ENCODE peak calls at places on chromosomes 7 and 10, in eight cellular contexts. W, C, P, V, Z, L, R and Q are unnamed samples.

GRCh38 chr10:51729822-51730530 is 30.6 kb upstream of the CSTF2T start:
- DNase-seq in V (no peak), P (no peak), C (no peak), L (no peak), W (no peak), R (no peak), Z (no peak), Q (peak; percentile 19)

GRCh38 chr10:124586142-124586541 is 124.5 kb downstream of the LHPP start:
- DNase-seq in P (no peak), L (no peak), V (no peak), W (peak; percentile 55), Z (no peak), C (no peak), R (no peak), Q (no peak)

GRCh38 chr10:61332506-61332905 is 120.7 kb downstream of the TMEM26 start:
- DNase-seq in P (no peak), W (no peak), V (no peak), Z (no peak), R (no peak), L (no peak), C (no peak), Q (no peak)

GRCh38 chr7:95972554-95972953 is 200.2 kb downstream of the DYNC1I1 start:
- DNase-seq in P (no peak), L (no peak), C (no peak), W (no peak), Z (no peak), R (no peak), V (no peak), Q (no peak)

GRCh38 chr10:72059843-72060822 is 28.2 kb downstream of the SPOCK2 start:
- DNase-seq in L (no peak), V (no peak), C (no peak), W (peak; percentile 54), P (no peak), Z (no peak), R (no peak), Q (no peak)

GRCh38 chr7:1301812-1302310 is 69.2 kb downstream of the UNCX start:
- DNase-seq in Z (no peak), W (no peak), P (no peak), L (no peak), C (no peak), V (no peak), R (no peak), Q (no peak)

GRCh38 chr10:44071479-44071878 is 313.4 kb downstream of the CXCL12 start:
- DNase-seq in R (peak; percentile 3), V (no peak), L (no peak), P (peak; percentile 85), W (no peak), C (no peak), Z (no peak), Q (peak; percentile 87)

GRCh38 chr10:19702215-19702614 is 114.0 kb upstream of the PLXDC2 start:
- DNase-seq in L (no peak), Z (no peak), R (peak; percentile 36), C (no peak), P (no peak), V (peak; percentile 54), W (no peak), Q (peak; percentile 72)

GRCh38 chr10:132469197-132469942 is 68.2 kb upstream of the INPP5A start:
- DNase-seq in P (no peak), V (no peak), R (no peak), C (no peak), W (no peak), Z (no peak), L (no peak), Q (no peak)

GRCh38 chr7:47535033-47535703 is 46.7 kb downstream of the TNS3 start:
- DNase-seq in Z (no peak), V (no peak), P (no peak), L (peak; percentile 56), C (no peak), W (no peak), R (peak; percentile 69), Q (peak; percentile 54)

GRCh38 chr7:131218727-131219128 is 108.9 kb upstream of the MKLN1 start:
- DNase-seq in C (no peak), P (no peak), V (no peak), Z (no peak), R (peak; percentile 26), L (no peak), W (no peak), Q (no peak)

GRCh38 chr10:78545756-78546155 is 512.1 kb downstream of the RPS24 start:
- DNase-seq in L (no peak), W (no peak), V (no peak), R (no peak), C (no peak), P (no peak), Z (no peak), Q (peak; percentile 7)

GRCh38 chr10:114519756-114520288 is 115.5 kb upstream of the AFAP1L2 start:
- DNase-seq in R (no peak), C (no peak), W (no peak), V (peak; percentile 69), Z (no peak), P (no peak), L (no peak), Q (no peak)

GRCh38 chr7:139776486-139777303 is 1.1 kb downstream of the HIPK2 start:
- DNase-seq in C (peak; percentile 48), Z (peak; percentile 47), L (peak; percentile 26), W (peak; percentile 51), V (no peak), R (peak; percentile 69), P (no peak), Q (peak; percentile 65)

GRCh38 chr7:129169705-129170319 is 18.6 kb upstream of the SMO start:
- DNase-seq in W (peak; percentile 58), C (no peak), L (no peak), V (no peak), Z (no peak), R (peak; percentile 3), P (no peak), Q (no peak)

GRCh38 chr10:69541463-69541862 is 31.8 kb downstream of the NEUROG3 start:
- DNase-seq in R (no peak), L (no peak), W (no peak), P (no peak), C (no peak), V (no peak), Z (no peak), Q (no peak)

GRCh38 chr10:80057171-80057570 is 21.3 kb upstream of the TMEM254 start:
- DNase-seq in W (no peak), P (no peak), R (no peak), V (no peak), L (no peak), Z (no peak), C (no peak), Q (no peak)

GRCh38 chr7:129017264-129017663 is 37.6 kb downstream of the TNPO3 start:
- DNase-seq in R (no peak), W (no peak), P (no peak), L (no peak), C (no peak), Z (no peak), V (no peak), Q (no peak)

GRCh38 chr10:4780782-4781181 is 45.2 kb upstream of the AKR1E2 start:
- DNase-seq in Z (no peak), W (no peak), L (no peak), C (no peak), R (peak; percentile 44), P (no peak), V (peak; percentile 48), Q (peak; percentile 48)

GRCh38 chr7:151883872-151884271 is 7.0 kb upstream of the PRKAG2 start:
- DNase-seq in C (no peak), P (no peak), Z (no peak), V (no peak), L (no peak), W (no peak), R (no peak), Q (no peak)

GRCh38 chr7:33726582-33726981 is 178.8 kb upstream of the BMPER start:
- DNase-seq in C (no peak), P (no peak), W (peak; percentile 55), L (peak; percentile 39), V (peak; percentile 48), R (no peak), Z (no peak), Q (no peak)
- H3K4me3 ChIP-seq in C (no peak overlapping the region), P (no peak overlapping the region), W (no peak overlapping the region), L (no peak overlapping the region), V (no peak overlapping the region), R (no peak overlapping the region), Z (no peak overlapping the region), Q (no peak overlapping the region)

GRCh38 chr7:158812684-158813083 is 16.6 kb downstream of the ESYT2 start:
- DNase-seq in Z (peak; percentile 95), P (no peak), W (no peak), C (peak; percentile 93), L (no peak), V (no peak), R (no peak), Q (no peak)
- H3K4me3 ChIP-seq in Z (peak overlapping the region; percentile 36), P (no peak overlapping the region), W (no peak overlapping the region), C (peak overlapping the region; percentile 38), L (no peak overlapping the region), V (no peak overlapping the region), R (no peak overlapping the region), Q (no peak overlapping the region)

GRCh38 chr7:20778063-20778721 is 8.5 kb downstream of the SP8 start:
- DNase-seq in L (peak; percentile 85), W (peak; percentile 91), V (peak; percentile 34), C (no peak), Z (no peak), P (no peak), R (peak; percentile 41), Q (no peak)
- H3K4me3 ChIP-seq in L (peak overlapping the region; percentile 67), W (peak overlapping the region; percentile 46), V (peak overlapping the region; percentile 28), C (no peak overlapping the region), Z (no peak overlapping the region), P (peak overlapping the region; percentile 22), R (no peak overlapping the region), Q (peak overlapping the region; percentile 48)

GRCh38 chr7:7989985-7990761 is 21.6 kb downstream of the GLCCI1 start:
- DNase-seq in C (no peak), W (no peak), P (no peak), Z (no peak), L (no peak), R (no peak), V (no peak), Q (no peak)

GRCh38 chr7:7984424-7984823 is 15.8 kb downstream of the GLCCI1 start:
- DNase-seq in W (no peak), R (no peak), L (no peak), V (no peak), Z (no peak), P (no peak), C (no peak), Q (no peak)

GRCh38 chr7:7992502-7992901 is 23.9 kb downstream of the GLCCI1 start:
- DNase-seq in C (no peak), R (peak; percentile 28), V (no peak), P (no peak), L (no peak), W (no peak), Z (no peak), Q (peak; percentile 13)

DNA sequence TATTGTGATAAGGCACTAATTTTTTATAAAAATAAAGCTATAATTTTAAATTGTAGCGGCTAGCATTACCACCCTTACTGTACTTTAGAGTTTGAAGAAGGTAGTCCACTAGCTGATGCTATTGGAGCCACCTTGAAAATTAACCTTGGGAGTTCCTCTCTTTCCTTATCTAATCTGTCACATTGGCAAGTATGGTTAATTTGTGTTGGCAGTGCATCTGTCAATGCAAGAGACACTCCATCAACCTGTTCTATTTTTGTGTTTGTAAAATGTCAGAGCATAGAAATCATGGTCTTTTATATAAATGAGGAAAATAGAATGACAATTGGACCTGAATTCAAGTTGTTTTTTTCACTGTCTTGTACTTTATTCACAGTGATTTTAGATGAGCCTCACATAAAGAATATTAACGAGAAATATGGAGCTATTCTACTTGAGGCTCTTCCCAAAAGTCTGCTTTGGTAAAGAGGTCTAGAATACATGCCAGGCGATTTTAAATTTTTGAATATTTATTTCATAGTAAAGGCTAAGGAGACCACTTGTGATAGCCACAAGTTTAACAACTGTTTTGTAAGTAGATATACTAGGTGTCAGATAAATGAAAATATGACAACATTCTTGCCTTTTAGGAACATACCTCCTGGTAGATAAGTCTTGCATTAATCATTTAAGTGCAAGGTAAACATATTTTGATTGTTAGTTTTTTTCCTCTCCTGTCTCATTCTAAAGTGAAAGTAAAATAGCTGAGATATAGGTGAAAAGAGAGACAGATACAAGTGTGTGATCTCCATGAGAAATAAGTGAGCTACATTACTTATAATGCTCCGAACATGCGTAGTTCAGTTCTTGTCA is 20.8 kb downstream of the GLCCI1 start:
- DNase-seq in C (no peak), P (no peak), V (no peak), L (no peak), W (no peak), R (no peak), Z (no peak), Q (no peak)
- H3K4me3 ChIP-seq in C (peak overlapping the region; percentile 7), P (no peak overlapping the region), V (no peak overlapping the region), L (no peak overlapping the region), W (no peak overlapping the region), R (no peak overlapping the region), Z (peak overlapping the region; percentile 17), Q (peak overlapping the region; percentile 23)